ENCODE peak calls at places on chromosomes 3 and 15, in ten cellular contexts. R is tibial artery; I is endodermal cell; S is NB4; J is foreskin fibroblast; F is lung; O is H9; X is CD8-positive, alpha-beta T cell; P is heart left ventricle; B is fibroblast of pulmonary artery. Y is an unnamed sample.

GRCh38 chr15:98952381-98952803 is 55.2 kb downstream of the PGPEP1L start:
- DNase-seq in R (no peak), I (peak), S (no peak), J (no peak), F (no peak), O (no peak), X (no peak), P (no peak), B (no peak), Y (no peak)

GRCh38 chr3:55065331-55065730 is 137.5 kb upstream of the LRTM1 start:
- DNase-seq in R (no peak), I (no peak), S (no peak), J (no peak), F (no peak), O (no peak), X (no peak), P (no peak), B (no peak), Y (no peak)

GRCh38 chr3:4814302-4814903 is 164.8 kb upstream of the BHLHE40 start:
- DNase-seq in R (peak), I (no peak), S (peak), J (no peak), F (peak), O (no peak), X (no peak), P (peak), B (peak), Y (no peak)

GRCh38 chr3:45137656-45138181 is 8.5 kb downstream of the CDCP1 start:
- DNase-seq in R (no peak), I (peak), S (peak), J (no peak), F (no peak), O (no peak), X (no peak), P (no peak), B (peak), Y (no peak)

GRCh38 chr15:40787991-40788390 is 18.2 kb downstream of the C15orf62 start:
- DNase-seq in R (no peak), I (peak), S (no peak), J (no peak), F (no peak), O (no peak), X (no peak), P (no peak), B (no peak), Y (no peak)

GRCh38 chr15:44029003-44029402 is 166.1 kb downstream of the FRMD5 start:
- DNase-seq in R (no peak), I (no peak), S (no peak), J (no peak), F (no peak), O (no peak), X (no peak), P (no peak), B (peak), Y (no peak)

GRCh38 chr15:36844453-36845094 is 255.8 kb downstream of the MEIS2 start:
- DNase-seq in R (no peak), I (peak), S (no peak), J (no peak), F (no peak), O (no peak), X (no peak), P (no peak), B (peak), Y (no peak)

GRCh38 chr15:52790166-52790708 is at the start of gene ONECUT1:
- DNase-seq in R (no peak), I (peak), S (peak), J (no peak), F (no peak), O (peak), X (no peak), P (no peak), B (peak), Y (peak)

GRCh38 chr3:190119734-190120133 is 963 bp downstream of the P3H2 start:
- DNase-seq in R (no peak), I (no peak), S (no peak), J (no peak), F (no peak), O (no peak), X (no peak), P (no peak), B (no peak), Y (no peak)

GRCh38 chr15:64558460-64559179 is 98.2 kb downstream of the ZNF609 start:
- DNase-seq in R (no peak), I (no peak), S (no peak), J (no peak), F (no peak), O (no peak), X (no peak), P (no peak), B (no peak), Y (no peak)

GRCh38 chr15:93467327-93467726 is 378.3 kb upstream of the RGMA start:
- DNase-seq in R (peak), I (no peak), S (no peak), J (no peak), F (peak), O (no peak), X (no peak), P (peak), B (no peak), Y (peak)

GRCh38 chr15:92653836-92654524 is 1.6 kb downstream of the FAM174B start:
- DNase-seq in R (no peak), I (peak), S (no peak), J (no peak), F (peak), O (no peak), X (no peak), P (no peak), B (no peak), Y (peak)

GRCh38 chr3:131053021-131053420 is 26.3 kb downstream of the NEK11 start:
- DNase-seq in R (no peak), I (no peak), S (peak), J (no peak), F (no peak), O (no peak), X (no peak), P (no peak), B (peak), Y (no peak)

GRCh38 chr15:58384667-58385066 is 47.1 kb upstream of the LIPC start:
- DNase-seq in R (no peak), I (no peak), S (no peak), J (no peak), F (no peak), O (no peak), X (no peak), P (no peak), B (no peak), Y (no peak)

GRCh38 chr15:96354731-96355560 is 24.4 kb downstream of the NR2F2 start:
- DNase-seq in R (no peak), I (no peak), S (peak), J (peak), F (no peak), O (no peak), X (no peak), P (no peak), B (peak), Y (no peak)
- TF ChIP-seq CTCF in R (peak), I (no peak), S (peak), J (peak), F (no peak), O (no peak), X (no peak), P (no peak), B (peak), Y (peak)

GRCh38 chr3:98068824-98069223 is 18.1 kb upstream of the OR5AC2 start:
- DNase-seq in R (no peak), I (no peak), S (no peak), J (no peak), F (no peak), O (no peak), X (no peak), P (no peak), B (no peak), Y (no peak)
- TF ChIP-seq CTCF in R (no peak), I (peak), S (no peak), J (no peak), F (no peak), O (peak), X (no peak), P (no peak), B (peak), Y (no peak)

GRCh38 chr3:126550488-126551051 is 8.2 kb downstream of the C3orf22 start:
- DNase-seq in R (no peak), I (peak), S (no peak), J (no peak), F (no peak), O (peak), X (no peak), P (peak), B (no peak), Y (peak)

GRCh38 chr3:126551066-126551838 is 7.5 kb downstream of the C3orf22 start:
- DNase-seq in R (no peak), I (no peak), S (no peak), J (no peak), F (no peak), O (peak), X (no peak), P (peak), B (no peak), Y (peak)

GRCh38 chr3:126546549-126547239 is 12.0 kb downstream of the C3orf22 start:
- DNase-seq in R (no peak), I (peak), S (no peak), J (no peak), F (no peak), O (peak), X (no peak), P (no peak), B (no peak), Y (peak)

GRCh38 chr3:126549861-126550487 is 8.8 kb downstream of the C3orf22 start:
- DNase-seq in R (no peak), I (peak), S (no peak), J (no peak), F (no peak), O (peak), X (no peak), P (peak), B (no peak), Y (peak)

DNA sequence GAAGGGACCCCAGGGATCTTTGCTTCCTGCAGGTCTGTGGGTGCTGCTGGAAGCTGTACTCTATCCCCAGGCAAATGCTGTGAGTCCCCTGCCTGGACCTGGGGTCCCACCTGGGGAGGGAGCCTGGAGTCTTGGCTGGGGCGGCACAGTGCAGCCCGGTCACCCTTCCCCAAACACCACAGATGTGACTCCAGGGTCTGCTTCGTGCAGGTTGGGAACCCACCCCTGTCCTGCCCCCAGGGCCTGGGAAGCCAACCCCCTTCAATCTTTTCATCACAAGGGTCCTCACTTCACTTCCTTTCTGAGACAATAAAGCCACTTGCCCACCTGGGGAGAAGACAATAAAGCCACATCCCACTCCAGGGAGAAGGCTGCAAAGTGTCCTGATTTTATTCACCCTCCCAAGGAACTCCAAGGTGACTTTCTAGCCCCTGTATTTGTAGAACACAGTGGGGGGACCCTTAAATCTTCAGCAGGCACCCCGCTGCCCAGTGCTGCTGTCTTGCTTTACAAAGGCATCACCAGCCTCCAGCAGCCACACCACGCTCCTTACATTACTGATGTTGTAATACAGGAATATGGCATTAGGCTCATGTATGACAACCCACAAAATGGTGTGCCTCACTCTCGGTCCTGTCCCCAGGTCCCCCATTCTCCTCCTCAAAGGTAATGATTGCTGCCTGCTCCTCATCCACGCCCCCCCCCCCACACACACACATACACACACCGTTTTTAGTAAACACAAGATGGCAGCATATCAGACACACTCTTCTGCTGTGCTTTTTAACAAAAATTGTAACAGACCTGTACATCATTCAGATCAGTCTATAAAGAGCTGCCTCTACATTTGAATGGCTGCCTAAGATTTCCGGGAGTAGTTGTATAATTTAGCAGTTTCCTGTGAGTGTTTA is 9.9 kb downstream of the C3orf22 start:
- DNase-seq in R (peak), I (peak), S (no peak), J (no peak), F (no peak), O (peak), X (no peak), P (peak), B (no peak), Y (peak)
- TF ChIP-seq CTCF in R (no peak), I (no peak), S (no peak), J (no peak), F (no peak), O (no peak), X (no peak), P (no peak), B (no peak), Y (no peak)

DNA sequence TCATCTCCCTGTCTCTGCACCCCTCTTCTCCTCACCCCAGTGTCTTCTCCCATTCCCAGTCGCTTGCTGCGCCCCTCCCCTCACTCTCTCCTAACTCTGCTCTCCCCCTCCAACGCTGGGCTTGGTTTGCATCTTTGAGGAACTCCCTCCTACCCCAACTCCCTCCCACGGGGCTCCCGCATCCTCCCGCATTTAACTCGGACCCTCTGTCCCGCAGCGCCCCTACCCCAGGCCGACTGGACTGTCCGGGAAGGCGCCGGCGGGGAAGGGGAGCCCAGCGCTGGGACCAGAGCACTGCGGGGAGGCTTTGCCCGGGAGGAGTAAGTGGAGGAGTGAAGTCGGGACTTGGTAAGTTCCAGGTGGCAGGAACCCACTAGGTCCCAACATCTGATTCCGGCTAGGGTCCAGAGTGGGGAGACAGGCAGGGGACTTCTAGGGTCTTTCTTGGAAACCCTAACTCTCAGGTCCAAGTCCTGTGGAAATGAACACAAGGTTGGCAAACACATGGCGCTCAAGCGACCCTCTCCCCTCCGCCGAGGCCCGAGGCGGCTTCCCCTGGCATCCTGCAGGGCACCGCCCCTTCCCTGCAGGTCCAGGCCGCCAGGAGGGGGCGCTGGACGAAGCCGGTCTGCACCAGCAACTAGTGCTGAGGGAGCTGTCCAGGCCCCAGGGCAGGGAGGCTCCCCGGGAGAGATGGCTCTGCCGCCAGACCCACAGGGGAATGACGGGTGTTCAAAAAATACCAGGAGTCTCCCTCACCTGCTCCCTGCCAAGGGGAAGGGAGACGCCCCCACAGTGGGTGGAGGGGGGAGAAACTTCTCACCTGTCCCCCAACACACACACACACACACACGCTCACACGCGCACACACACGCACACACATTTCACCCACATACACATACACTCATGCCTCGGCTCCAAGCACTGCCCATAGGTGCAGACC is 53.2 kb downstream of the LHFPL4 start:
- DNase-seq in R (no peak), I (peak), S (peak), J (peak), F (peak), O (peak), X (peak), P (peak), B (peak), Y (peak)
- TF ChIP-seq CTCF in R (no peak), I (peak), S (peak), J (peak), F (no peak), O (peak), X (peak), P (peak), B (peak), Y (peak)

GRCh38 chr3:183447206-183448001 is 19.0 kb upstream of the MCF2L2 start:
- DNase-seq in R (peak), I (peak), S (peak), J (peak), F (peak), O (peak), X (peak), P (peak), B (peak), Y (peak)

GRCh38 chr3:183446838-183447205 is 18.4 kb upstream of the MCF2L2 start:
- DNase-seq in R (no peak), I (no peak), S (no peak), J (no peak), F (no peak), O (no peak), X (no peak), P (no peak), B (no peak), Y (no peak)

GRCh38 chr3:183449391-183449790 is 21.0 kb upstream of the MCF2L2 start:
- DNase-seq in R (no peak), I (no peak), S (peak), J (no peak), F (no peak), O (no peak), X (no peak), P (no peak), B (peak), Y (no peak)

GRCh38 chr3:183449791-183450190 is 21.4 kb upstream of the MCF2L2 start:
- DNase-seq in R (no peak), I (no peak), S (no peak), J (no peak), F (no peak), O (no peak), X (no peak), P (no peak), B (no peak), Y (no peak)

DNA sequence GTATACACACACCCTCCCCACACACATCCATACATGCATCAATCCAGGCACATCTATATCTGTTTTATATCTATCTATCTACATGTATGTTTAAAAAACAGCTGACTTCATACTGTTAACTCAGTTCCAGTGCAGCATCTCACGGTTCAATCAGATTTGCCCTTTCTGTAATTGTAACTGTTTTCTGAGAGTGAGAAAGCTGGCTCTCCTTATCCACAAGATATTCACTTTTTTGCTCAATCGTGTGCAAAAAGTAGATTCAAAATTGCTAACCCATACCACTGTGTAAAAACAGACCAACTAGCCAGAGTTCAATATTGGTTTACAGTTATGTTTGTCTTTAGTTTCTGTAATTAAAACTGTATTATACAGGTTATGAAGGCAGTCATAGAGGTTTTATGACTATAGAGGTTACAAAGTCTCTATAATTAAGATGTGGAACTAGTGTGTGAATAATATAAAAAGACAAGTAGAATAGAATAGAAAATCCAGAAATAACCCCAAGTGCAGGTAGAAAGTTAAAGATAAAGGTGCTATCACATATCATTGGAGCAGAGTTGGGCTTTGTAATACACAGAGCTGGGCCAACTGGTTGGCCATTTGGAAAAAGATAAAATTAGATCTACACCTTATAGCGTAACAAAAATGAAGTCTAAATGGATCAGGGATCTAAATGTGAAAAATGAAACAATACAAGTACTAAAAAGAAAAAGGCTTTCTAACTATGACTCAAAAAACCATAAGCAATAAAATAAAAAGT is 20.1 kb upstream of the MCF2L2 start:
- DNase-seq in R (no peak), I (no peak), S (no peak), J (no peak), F (no peak), O (no peak), X (no peak), P (no peak), B (no peak), Y (no peak)
- TF ChIP-seq CTCF in R (no peak), I (no peak), S (no peak), J (no peak), F (no peak), O (no peak), X (no peak), P (no peak), B (no peak), Y (no peak)

DNA sequence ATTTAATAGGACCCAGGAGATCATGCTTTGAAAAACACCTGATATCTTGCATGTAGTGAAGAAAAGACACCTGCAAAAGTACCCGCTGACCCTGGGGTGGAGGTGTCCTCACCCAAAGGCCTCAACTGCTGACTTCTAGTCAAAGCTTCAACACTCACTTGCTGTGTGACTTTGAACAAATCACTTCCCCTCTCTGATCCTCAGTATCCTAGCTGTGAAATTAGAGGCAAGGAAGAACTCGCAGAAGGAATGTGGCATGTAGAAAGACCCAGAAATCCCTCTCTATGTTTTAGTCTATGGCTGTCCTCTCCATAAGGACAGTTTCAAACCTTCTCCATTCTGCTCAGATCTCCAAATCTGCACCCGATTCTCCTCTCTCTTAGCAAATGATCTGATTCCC is 52.7 kb upstream of the ATP13A3 start:
- DNase-seq in R (no peak), I (no peak), S (no peak), J (no peak), F (no peak), O (no peak), X (no peak), P (no peak), B (no peak), Y (no peak)
- TF ChIP-seq CTCF in R (no peak), I (no peak), S (no peak), J (no peak), F (no peak), O (no peak), X (no peak), P (no peak), B (no peak), Y (no peak)

Y was measured in transverse colon.